ENCODE peak calls at places on chromosomes 6 and 20, in four cellular contexts. One of them, this sample, is unnamed.

GRCh38 chr6:90413867-90414266 is 117.2 kb upstream of the BACH2 start:
- ATAC-seq in Panc1: no peak
- ATAC-seq in CD4-positive, alpha-beta T cell: peak
- ATAC-seq in heart left ventricle: peak
- ATAC-seq in this sample: no peak

GRCh38 chr20:14055127-14055742 is 59.9 kb downstream of the MACROD2 start:
- ATAC-seq in Panc1: peak
- ATAC-seq in CD4-positive, alpha-beta T cell: no peak
- ATAC-seq in heart left ventricle: no peak
- ATAC-seq in this sample: no peak

GRCh38 chr6:145814035-145814500 is 527 bp downstream of the FBXO30 start:
- ATAC-seq in Panc1: peak
- ATAC-seq in CD4-positive, alpha-beta T cell: peak
- ATAC-seq in heart left ventricle: no peak
- ATAC-seq in this sample: peak

GRCh38 chr20:37833172-37833915 is 69.6 kb upstream of the VSTM2L start:
- ATAC-seq in Panc1: no peak
- ATAC-seq in CD4-positive, alpha-beta T cell: no peak
- ATAC-seq in heart left ventricle: peak
- ATAC-seq in this sample: no peak

GRCh38 chr6:142732790-142733189 is 212.2 kb downstream of the HIVEP2 start:
- ATAC-seq in Panc1: no peak
- ATAC-seq in CD4-positive, alpha-beta T cell: no peak
- ATAC-seq in heart left ventricle: no peak
- ATAC-seq in this sample: no peak

GRCh38 chr6:137219664-137220252 is 573 bp upstream of the IFNGR1 start:
- ATAC-seq in Panc1: peak
- ATAC-seq in CD4-positive, alpha-beta T cell: no peak
- ATAC-seq in heart left ventricle: no peak
- ATAC-seq in this sample: no peak

GRCh38 chr20:57919059-57919458 is 209.2 kb upstream of the PMEPA1 start:
- ATAC-seq in Panc1: no peak
- ATAC-seq in CD4-positive, alpha-beta T cell: no peak
- ATAC-seq in heart left ventricle: no peak
- ATAC-seq in this sample: no peak

GRCh38 chr20:52824494-52825216 is 147.5 kb upstream of the TSHZ2 start:
- ATAC-seq in Panc1: no peak
- ATAC-seq in CD4-positive, alpha-beta T cell: no peak
- ATAC-seq in heart left ventricle: no peak
- ATAC-seq in this sample: no peak

GRCh38 chr6:158417760-158418098 is 105.5 kb downstream of the TULP4 start:
- ATAC-seq in Panc1: no peak
- ATAC-seq in CD4-positive, alpha-beta T cell: no peak
- ATAC-seq in heart left ventricle: no peak
- ATAC-seq in this sample: no peak

GRCh38 chr6:10393544-10394225 is 21.2 kb downstream of the TFAP2A start:
- ATAC-seq in Panc1: no peak
- ATAC-seq in CD4-positive, alpha-beta T cell: no peak
- ATAC-seq in heart left ventricle: no peak
- ATAC-seq in this sample: no peak

GRCh38 chr6:142913036-142913510 is 31.9 kb downstream of the HIVEP2 start:
- ATAC-seq in Panc1: no peak
- ATAC-seq in CD4-positive, alpha-beta T cell: peak
- ATAC-seq in heart left ventricle: no peak
- ATAC-seq in this sample: no peak

GRCh38 chr6:98530732-98531131 is 303.6 kb upstream of the POU3F2 start:
- ATAC-seq in Panc1: no peak
- ATAC-seq in CD4-positive, alpha-beta T cell: no peak
- ATAC-seq in heart left ventricle: no peak
- ATAC-seq in this sample: no peak

GRCh38 chr6:159268511-159268910 is 99.3 kb downstream of the FNDC1 start:
- ATAC-seq in Panc1: no peak
- ATAC-seq in CD4-positive, alpha-beta T cell: no peak
- ATAC-seq in heart left ventricle: no peak
- ATAC-seq in this sample: no peak

GRCh38 chr6:45951771-45952529 is 63.7 kb downstream of the CLIC5 start:
- ATAC-seq in Panc1: no peak
- ATAC-seq in CD4-positive, alpha-beta T cell: no peak
- ATAC-seq in heart left ventricle: no peak
- ATAC-seq in this sample: no peak

GRCh38 chr6:107727096-107727757 is 96.9 kb downstream of the SCML4 start:
- ATAC-seq in Panc1: no peak
- ATAC-seq in CD4-positive, alpha-beta T cell: no peak
- ATAC-seq in heart left ventricle: no peak
- ATAC-seq in this sample: no peak

GRCh38 chr6:75283907-75284284 is 696 bp downstream of the TMEM30A start:
- ATAC-seq in Panc1: no peak
- ATAC-seq in CD4-positive, alpha-beta T cell: no peak
- ATAC-seq in heart left ventricle: no peak
- ATAC-seq in this sample: no peak

GRCh38 chr6:88780714-88781389 is 182.6 kb downstream of the RNGTT start:
- ATAC-seq in Panc1: peak
- ATAC-seq in CD4-positive, alpha-beta T cell: peak
- ATAC-seq in heart left ventricle: peak
- ATAC-seq in this sample: peak

GRCh38 chr20:1894951-1895673 is at the start of gene SIRPA:
- ATAC-seq in Panc1: peak
- ATAC-seq in CD4-positive, alpha-beta T cell: no peak
- ATAC-seq in heart left ventricle: peak
- ATAC-seq in this sample: peak

GRCh38 chr6:43772571-43773049 is 2.6 kb downstream of the VEGFA start:
- ATAC-seq in Panc1: no peak
- ATAC-seq in CD4-positive, alpha-beta T cell: no peak
- ATAC-seq in heart left ventricle: peak
- ATAC-seq in this sample: no peak

GRCh38 chr6:7426447-7427169 is 37.0 kb downstream of the RIOK1 start:
- ATAC-seq in Panc1: no peak
- ATAC-seq in CD4-positive, alpha-beta T cell: no peak
- ATAC-seq in heart left ventricle: no peak
- ATAC-seq in this sample: no peak

GRCh38 chr20:43799741-43800140 is 72.9 kb upstream of the GTSF1L start:
- ATAC-seq in Panc1: no peak
- ATAC-seq in CD4-positive, alpha-beta T cell: no peak
- ATAC-seq in heart left ventricle: no peak
- ATAC-seq in this sample: no peak

DNA sequence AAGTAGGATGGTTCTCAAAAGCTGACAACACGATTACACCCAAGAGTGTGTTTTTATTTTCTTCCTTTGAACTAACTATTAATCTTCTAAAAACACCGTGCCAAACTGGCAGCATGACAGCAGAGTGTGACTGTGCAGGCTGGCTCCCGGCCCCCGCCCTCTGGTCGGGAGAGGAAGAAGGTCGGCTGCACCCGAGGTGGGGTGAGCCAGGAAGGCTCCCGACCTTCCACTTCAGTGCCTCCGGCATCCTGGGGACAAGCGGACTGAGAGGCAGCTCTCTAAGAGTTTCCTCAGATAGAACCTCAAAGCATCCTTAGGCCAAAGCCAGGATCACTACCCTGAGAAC is 29.1 kb downstream of the SLC22A23 start:
- ATAC-seq in Panc1: no peak
- ATAC-seq in CD4-positive, alpha-beta T cell: no peak
- ATAC-seq in heart left ventricle: peak
- ATAC-seq in this sample: no peak
- TF ChIP-seq CTCF in Panc1: no peak
- TF ChIP-seq CTCF in CD4-positive, alpha-beta T cell: no peak
- TF ChIP-seq CTCF in heart left ventricle: no peak
- TF ChIP-seq CTCF in this sample: no peak

GRCh38 chr6:97032950-97033349 is 108.4 kb downstream of the KLHL32 start:
- ATAC-seq in Panc1: no peak
- ATAC-seq in CD4-positive, alpha-beta T cell: no peak
- ATAC-seq in heart left ventricle: no peak
- ATAC-seq in this sample: no peak
- TF ChIP-seq CTCF in Panc1: no peak
- TF ChIP-seq CTCF in CD4-positive, alpha-beta T cell: no peak
- TF ChIP-seq CTCF in heart left ventricle: no peak
- TF ChIP-seq CTCF in this sample: no peak

GRCh38 chr20:11032611-11033010 is 358.8 kb upstream of the JAG1 start:
- ATAC-seq in Panc1: no peak
- ATAC-seq in CD4-positive, alpha-beta T cell: no peak
- ATAC-seq in heart left ventricle: no peak
- ATAC-seq in this sample: no peak
- TF ChIP-seq CTCF in Panc1: no peak
- TF ChIP-seq CTCF in CD4-positive, alpha-beta T cell: no peak
- TF ChIP-seq CTCF in heart left ventricle: no peak
- TF ChIP-seq CTCF in this sample: no peak

DNA sequence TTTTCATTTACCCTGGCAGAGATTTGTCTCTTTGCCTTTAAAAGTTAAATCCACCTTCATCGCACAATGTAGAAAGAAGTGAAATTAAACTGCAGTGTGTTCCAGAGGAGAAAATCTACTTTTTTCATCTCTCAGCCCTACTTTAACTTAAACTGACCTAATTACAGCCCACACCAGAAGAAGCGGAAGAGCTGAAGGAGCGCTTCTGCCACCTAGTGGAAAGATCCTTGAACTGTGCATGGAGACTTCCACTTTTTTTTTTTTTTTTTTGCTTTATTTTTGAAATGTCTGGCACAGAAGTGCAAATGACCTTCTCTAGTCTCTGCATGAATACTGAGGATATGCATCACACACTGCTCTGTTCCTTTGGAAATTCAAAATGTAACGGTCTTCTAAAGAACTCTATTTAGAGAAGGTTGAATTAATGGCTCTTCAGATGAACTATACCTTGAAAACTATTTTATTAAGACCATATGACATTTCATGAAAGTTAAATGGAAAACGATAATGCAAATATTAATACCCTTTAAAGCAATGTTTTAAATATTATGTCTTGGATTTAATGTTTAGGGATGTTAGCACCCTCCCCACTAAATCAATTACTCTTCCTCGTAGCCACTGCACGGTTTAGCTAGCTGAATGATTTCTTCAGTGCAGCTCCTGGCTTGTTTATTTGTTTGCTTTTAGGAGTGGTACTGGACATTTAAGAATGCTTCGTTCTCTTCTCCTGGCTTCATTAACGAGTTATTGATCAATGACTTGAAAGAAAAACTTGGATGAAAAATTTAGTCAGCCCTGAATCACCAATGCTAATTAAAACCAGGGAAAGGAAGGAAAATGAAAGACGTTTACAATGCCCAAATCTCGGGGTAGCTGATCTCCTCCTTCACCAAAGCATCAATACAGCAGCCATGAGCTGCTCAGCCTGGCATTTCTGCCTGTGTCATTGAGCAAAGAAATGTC is 569.6 kb upstream of the GJE1 start:
- ATAC-seq in Panc1: peak
- ATAC-seq in CD4-positive, alpha-beta T cell: peak
- ATAC-seq in heart left ventricle: peak
- ATAC-seq in this sample: peak
- TF ChIP-seq CTCF in Panc1: peak
- TF ChIP-seq CTCF in CD4-positive, alpha-beta T cell: peak
- TF ChIP-seq CTCF in heart left ventricle: peak
- TF ChIP-seq CTCF in this sample: peak

GRCh38 chr6:79764758-79765157 is 133.6 kb downstream of the SH3BGRL2 start:
- ATAC-seq in Panc1: no peak
- ATAC-seq in CD4-positive, alpha-beta T cell: no peak
- ATAC-seq in heart left ventricle: no peak
- ATAC-seq in this sample: no peak

GRCh38 chr6:79763301-79763700 is 132.2 kb downstream of the SH3BGRL2 start:
- ATAC-seq in Panc1: no peak
- ATAC-seq in CD4-positive, alpha-beta T cell: no peak
- ATAC-seq in heart left ventricle: no peak
- ATAC-seq in this sample: no peak

GRCh38 chr6:79756496-79756895 is 125.4 kb downstream of the SH3BGRL2 start:
- ATAC-seq in Panc1: no peak
- ATAC-seq in CD4-positive, alpha-beta T cell: no peak
- ATAC-seq in heart left ventricle: no peak
- ATAC-seq in this sample: no peak

GRCh38 chr6:79762370-79762769 is 131.2 kb downstream of the SH3BGRL2 start:
- ATAC-seq in Panc1: no peak
- ATAC-seq in CD4-positive, alpha-beta T cell: no peak
- ATAC-seq in heart left ventricle: no peak
- ATAC-seq in this sample: no peak
- TF ChIP-seq CTCF in Panc1: peak
- TF ChIP-seq CTCF in CD4-positive, alpha-beta T cell: no peak
- TF ChIP-seq CTCF in heart left ventricle: no peak
- TF ChIP-seq CTCF in this sample: no peak

GRCh38 chr20:35274172-35275092 is 3.5 kb downstream of the MMP24OS start:
- ATAC-seq in Panc1: no peak
- ATAC-seq in CD4-positive, alpha-beta T cell: no peak
- ATAC-seq in heart left ventricle: no peak
- ATAC-seq in this sample: no peak
- TF ChIP-seq CTCF in Panc1: no peak
- TF ChIP-seq CTCF in CD4-positive, alpha-beta T cell: no peak
- TF ChIP-seq CTCF in heart left ventricle: no peak
- TF ChIP-seq CTCF in this sample: no peak

GRCh38 chr6:31083742-31084354 is 28.5 kb downstream of the C6orf15 start:
- ATAC-seq in Panc1: no peak
- ATAC-seq in CD4-positive, alpha-beta T cell: no peak
- ATAC-seq in heart left ventricle: peak
- ATAC-seq in this sample: no peak
- TF ChIP-seq CTCF in Panc1: peak
- TF ChIP-seq CTCF in CD4-positive, alpha-beta T cell: no peak
- TF ChIP-seq CTCF in heart left ventricle: no peak
- TF ChIP-seq CTCF in this sample: no peak

This sample was measured in gastroesophageal sphincter.